ENCODE peak calls at places on chromosomes 13 and 19, in six cellular contexts. H is omental fat pad, R is dorsolateral prefrontal cortex, K is gastrocnemius medialis, G is fibroblast of pulmonary artery, A is HFFc6. F is an unnamed sample.

GRCh38 chr19:11203194-11204075 is 6.1 kb upstream of the KANK2 start:
- DNase-seq in A (peak), G (peak), R (peak), H (peak), K (peak), F (peak)

GRCh38 chr19:47994209-47994802 is at the start of gene ELSPBP1:
- DNase-seq in R (no peak), K (no peak), A (peak), G (no peak), H (no peak), F (no peak)

GRCh38 chr19:46579286-46579944 is 21.7 kb upstream of the CALM3 start:
- DNase-seq in R (peak), G (no peak), H (no peak), K (no peak), A (no peak), F (peak)

GRCh38 chr19:34676697-34677385 is at the start of gene SCGB2B2:
- DNase-seq in H (no peak), A (no peak), G (no peak), K (no peak), R (no peak), F (peak)

GRCh38 chr13:90498096-90498495 is 849.4 kb upstream of the MIR17HG start:
- DNase-seq in G (no peak), K (no peak), R (no peak), A (no peak), H (no peak), F (no peak)

GRCh38 chr19:35987571-35987896 is 7.5 kb upstream of the SDHAF1 start:
- DNase-seq in R (no peak), K (no peak), H (no peak), A (no peak), G (no peak), F (no peak)

GRCh38 chr13:77554079-77554478 is 18.6 kb downstream of the SCEL start:
- DNase-seq in K (no peak), R (no peak), H (no peak), G (no peak), A (no peak), F (no peak)

GRCh38 chr19:18020212-18021067 is 12.5 kb downstream of the ARRDC2 start:
- DNase-seq in A (no peak), R (peak), G (peak), K (peak), H (no peak), F (peak)

GRCh38 chr19:15672580-15673175 is at the start of gene CYP4F12:
- DNase-seq in H (peak), R (no peak), K (peak), G (peak), A (peak), F (no peak)

GRCh38 chr13:90797335-90797734 is 550.2 kb upstream of the MIR17HG start:
- DNase-seq in A (no peak), G (no peak), R (no peak), K (no peak), H (no peak), F (no peak)

GRCh38 chr13:31998131-31998530 is 33.4 kb upstream of the FRY start:
- DNase-seq in H (no peak), R (no peak), A (no peak), K (no peak), G (no peak), F (no peak)

GRCh38 chr19:3683405-3683865 is 16.8 kb downstream of the PIP5K1C start:
- DNase-seq in H (no peak), R (no peak), K (no peak), G (peak), A (no peak), F (peak)

GRCh38 chr13:102847272-102848234 is 1.7 kb downstream of the ERCC5 start:
- DNase-seq in R (no peak), K (no peak), G (peak), H (no peak), A (no peak), F (no peak)

GRCh38 chr13:113138792-113139551 is 16.4 kb downstream of the F10 start:
- DNase-seq in K (no peak), R (no peak), H (no peak), A (no peak), G (no peak), F (no peak)

GRCh38 chr19:29690842-29691241 is 24.2 kb downstream of the C19orf12 start:
- DNase-seq in K (peak), H (no peak), A (peak), R (no peak), G (peak), F (peak)

GRCh38 chr19:47447470-47448359 is 24.0 kb downstream of the SLC8A2 start:
- DNase-seq in H (no peak), R (no peak), G (peak), A (no peak), K (peak), F (no peak)

GRCh38 chr19:47507031-47507430 is 7.8 kb downstream of the NAPA start:
- DNase-seq in K (peak), A (no peak), H (no peak), R (peak), G (no peak), F (no peak)

GRCh38 chr19:2497186-2497585 is 21.3 kb downstream of the GADD45B start:
- DNase-seq in H (no peak), R (no peak), G (no peak), A (no peak), K (no peak), F (no peak)

GRCh38 chr19:35518313-35518712 is 4.9 kb upstream of the DMKN start:
- DNase-seq in G (peak), H (no peak), A (peak), K (no peak), R (no peak), F (no peak)

GRCh38 chr19:1275976-1276619 is 768 bp downstream of the FAM174C start:
- DNase-seq in R (no peak), A (no peak), H (no peak), G (no peak), K (no peak), F (no peak)

GRCh38 chr13:111323950-111324651 is 3.7 kb downstream of the TEX29 start:
- DNase-seq in R (no peak), H (no peak), G (no peak), A (no peak), K (no peak), F (no peak)

GRCh38 chr13:48783831-48784230 is 130.1 kb downstream of the CYSLTR2 start:
- DNase-seq in G (no peak), R (no peak), A (no peak), H (no peak), K (no peak), F (no peak)

GRCh38 chr19:19531951-19532805 is 3.5 kb downstream of the YJEFN3 start:
- DNase-seq in G (peak), K (peak), H (peak), A (peak), R (peak), F (peak)

GRCh38 chr19:3061214-3062161 is 807 bp downstream of the TLE5 start:
- DNase-seq in R (peak), A (no peak), H (no peak), K (peak), G (peak), F (peak)

GRCh38 chr13:38223093-38223492 is 126.6 kb upstream of the UFM1 start:
- DNase-seq in R (no peak), A (peak), K (no peak), G (peak), H (no peak), F (no peak)

GRCh38 chr13:26867451-26868067 is 107.0 kb upstream of the GPR12 start:
- DNase-seq in R (no peak), H (no peak), G (peak), A (no peak), K (no peak), F (peak)

GRCh38 chr19:56900573-56901097 is 60.1 kb upstream of the PEG3 start:
- DNase-seq in K (no peak), G (no peak), R (no peak), A (no peak), H (no peak), F (no peak)

GRCh38 chr13:99044764-99045163 is 66.9 kb upstream of the DOCK9 start:
- DNase-seq in H (no peak), A (no peak), R (no peak), G (no peak), K (no peak), F (no peak)

GRCh38 chr13:85529216-85529590 is 270.0 kb downstream of the SLITRK6 start:
- DNase-seq in G (no peak), K (no peak), A (peak), R (no peak), H (no peak), F (no peak)

GRCh38 chr19:1067341-1068103 is 555 bp downstream of the ARHGAP45 start:
- DNase-seq in R (no peak), A (no peak), G (no peak), H (no peak), K (no peak), F (peak)

GRCh38 chr19:17536957-17537356 is 18.5 kb upstream of the COLGALT1 start:
- DNase-seq in G (no peak), R (no peak), H (no peak), K (no peak), A (no peak), F (no peak)

GRCh38 chr13:110055089-110055488 is 251.9 kb downstream of the COL4A1 start:
- DNase-seq in R (no peak), G (no peak), A (peak), K (no peak), H (no peak), F (no peak)

GRCh38 chr13:101447852-101448251 is 4.6 kb upstream of the ITGBL1 start:
- DNase-seq in R (no peak), A (no peak), G (peak), H (no peak), K (no peak), F (no peak)
- TF ChIP-seq CTCF in R (no peak), A (no peak), G (no peak), H (no peak), K (no peak), F (no peak)

GRCh38 chr19:54415208-54415900 is at the start of gene TTYH1:
- DNase-seq in R (peak), A (no peak), K (no peak), G (no peak), H (no peak), F (peak)
- TF ChIP-seq CTCF in R (peak), A (peak), K (no peak), G (no peak), H (no peak), F (peak)

DNA sequence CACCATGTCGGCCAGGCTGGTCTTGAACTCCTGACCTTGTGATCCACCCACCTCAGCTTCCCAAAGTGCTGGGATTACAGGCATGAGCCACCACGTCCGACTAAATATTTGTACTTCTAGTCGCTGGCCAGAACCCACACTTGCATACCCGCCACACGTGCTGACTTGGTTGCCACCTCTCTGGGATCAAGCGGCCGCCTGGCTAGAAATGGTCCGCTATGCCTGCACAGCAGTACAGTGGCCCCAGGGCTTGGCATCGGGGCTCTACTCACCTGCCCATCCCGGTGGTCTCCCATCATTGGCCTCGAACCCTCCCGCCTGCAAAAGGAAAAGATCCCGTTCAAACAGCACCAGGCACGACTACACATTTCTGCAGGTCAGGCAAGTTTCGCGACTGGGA is 23.7 kb upstream of the TINCR start:
- DNase-seq in K (no peak), G (no peak), R (no peak), A (no peak), H (no peak), F (no peak)
- TF ChIP-seq CTCF in K (no peak), G (no peak), R (no peak), A (no peak), H (no peak), F (no peak)

GRCh38 chr19:49912965-49913685 is 15.9 kb upstream of the ATF5 start:
- DNase-seq in R (peak), K (no peak), H (no peak), G (no peak), A (no peak), F (no peak)
- TF ChIP-seq CTCF in R (no peak), K (no peak), H (no peak), G (no peak), A (no peak), F (peak)

GRCh38 chr19:45160870-45161714 is at the start of gene NKPD1:
- DNase-seq in G (no peak), R (no peak), H (no peak), K (no peak), A (no peak), F (no peak)

GRCh38 chr19:45163751-45164150 is 3.0 kb upstream of the NKPD1 start:
- DNase-seq in H (no peak), K (no peak), R (no peak), A (no peak), G (no peak), F (no peak)

GRCh38 chr19:45162464-45163143 is 1.8 kb upstream of the NKPD1 start:
- DNase-seq in R (no peak), K (no peak), A (no peak), G (no peak), H (no peak), F (no peak)

GRCh38 chr19:45163156-45163555 is 2.4 kb upstream of the NKPD1 start:
- DNase-seq in H (no peak), G (no peak), R (no peak), A (no peak), K (no peak), F (no peak)

DNA sequence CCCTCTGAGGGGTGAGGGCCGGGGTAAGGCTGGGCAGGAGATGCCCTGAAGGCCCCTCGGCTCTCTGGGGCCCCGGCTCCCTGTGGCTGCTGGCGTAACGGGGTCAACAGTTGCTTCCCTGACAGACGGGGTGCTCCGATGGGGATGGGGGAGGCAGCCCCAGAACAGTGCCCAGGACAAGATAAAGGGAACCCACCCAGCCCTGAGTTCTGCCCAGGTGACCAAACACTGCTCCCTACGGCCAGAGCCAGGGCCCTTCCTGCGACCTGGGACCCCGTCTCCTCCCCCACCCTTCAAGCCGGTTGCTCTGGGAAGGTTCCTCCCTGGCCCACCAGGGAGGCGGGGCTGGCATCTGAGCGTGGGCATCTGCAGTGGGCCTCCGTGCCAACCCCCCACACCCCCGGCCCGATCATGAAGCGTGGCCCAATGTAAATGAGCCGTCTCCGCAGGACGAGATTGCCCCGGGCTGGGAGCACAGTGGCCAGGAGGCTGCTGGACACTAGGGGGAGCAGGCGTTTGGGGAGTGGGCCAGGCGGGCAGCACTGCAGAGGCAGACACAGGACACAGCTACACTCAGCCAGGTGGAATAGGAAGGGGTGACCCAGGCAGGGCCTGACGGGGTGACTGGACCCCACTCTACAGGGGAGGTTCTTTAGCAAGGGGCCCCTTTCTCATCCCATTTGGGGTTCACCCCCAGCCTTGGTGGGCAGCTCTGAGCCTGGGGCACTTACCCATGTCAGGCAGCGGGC is 1.1 kb upstream of the NKPD1 start:
- DNase-seq in K (peak), H (no peak), A (no peak), R (no peak), G (peak), F (no peak)
- TF ChIP-seq CTCF in K (peak), H (no peak), A (peak), R (no peak), G (peak), F (no peak)

GRCh38 chr13:44576396-44577235 is 486 bp upstream of the TSC22D1 start:
- DNase-seq in A (no peak), G (peak), K (no peak), R (peak), H (no peak), F (no peak)
- TF ChIP-seq CTCF in A (no peak), G (no peak), K (peak), R (no peak), H (no peak), F (no peak)

GRCh38 chr19:6238256-6238642 is 41.5 kb downstream of the MLLT1 start:
- DNase-seq in H (no peak), K (no peak), A (no peak), R (no peak), G (peak), F (no peak)
- TF ChIP-seq CTCF in H (no peak), K (no peak), A (no peak), R (no peak), G (peak), F (no peak)

GRCh38 chr19:30719189-30719990 is 347.2 kb downstream of the ZNF536 start:
- DNase-seq in G (peak), R (peak), A (no peak), H (no peak), K (peak), F (peak)
- TF ChIP-seq CTCF in G (no peak), R (no peak), A (no peak), H (no peak), K (no peak), F (no peak)

DNA sequence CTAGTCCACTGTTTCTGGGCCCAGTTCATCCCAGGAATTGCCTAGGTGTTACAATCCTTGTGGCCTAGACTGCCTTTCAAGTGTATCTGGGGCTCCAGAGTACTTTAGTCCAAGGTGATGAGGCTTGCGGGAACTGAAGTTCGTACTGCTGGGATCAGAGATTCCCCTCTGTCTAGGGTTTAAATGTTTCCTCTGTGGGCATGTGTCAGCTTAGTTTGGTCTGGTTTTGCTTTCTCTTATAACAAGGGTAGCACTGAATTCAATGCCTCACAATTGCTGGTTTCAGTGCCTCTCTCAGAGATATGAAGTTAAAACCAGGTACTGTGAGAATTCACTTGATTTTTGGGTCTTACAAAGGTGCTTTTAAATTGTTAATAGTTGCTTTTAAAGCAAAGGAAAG is 30.8 kb downstream of the RGCC start:
- DNase-seq in G (no peak), K (no peak), R (no peak), A (no peak), H (no peak), F (no peak)
- TF ChIP-seq CTCF in G (no peak), K (no peak), R (no peak), A (no peak), H (no peak), F (no peak)